ENCODE peak calls at places on chromosome 6, in six cellular contexts. One of them, this sample, is unnamed.

GRCh38 chr6:25229671-25230321 is 49.4 kb upstream of the CARMIL1 start:
- DNase-seq in head of caudate nucleus: no peak
- DNase-seq in AG09319: peak
- DNase-seq in brain microvascular endothelial cell: peak
- DNase-seq in activated CD8-positive, alpha-beta memory T cell treated with anti-CD3 and anti-CD28 coated beads, Interleukin-2, amount 10 ng/mL, durations not matched to agents 7 days and 5 days: no peak
- DNase-seq in KBM-7: no peak
- DNase-seq in this sample: no peak

GRCh38 chr6:140051521-140052455 is 677.3 kb upstream of the CITED2 start:
- DNase-seq in head of caudate nucleus: no peak
- DNase-seq in AG09319: no peak
- DNase-seq in brain microvascular endothelial cell: peak
- DNase-seq in activated CD8-positive, alpha-beta memory T cell treated with anti-CD3 and anti-CD28 coated beads, Interleukin-2, amount 10 ng/mL, durations not matched to agents 7 days and 5 days: no peak
- DNase-seq in KBM-7: no peak
- DNase-seq in this sample: no peak

GRCh38 chr6:44062771-44063560 is 64.3 kb downstream of the MRPL14 start:
- DNase-seq in head of caudate nucleus: peak
- DNase-seq in AG09319: no peak
- DNase-seq in brain microvascular endothelial cell: no peak
- DNase-seq in activated CD8-positive, alpha-beta memory T cell treated with anti-CD3 and anti-CD28 coated beads, Interleukin-2, amount 10 ng/mL, durations not matched to agents 7 days and 5 days: peak
- DNase-seq in KBM-7: peak
- DNase-seq in this sample: no peak

GRCh38 chr6:25052181-25052580 is 116.4 kb upstream of the RIPOR2 start:
- DNase-seq in head of caudate nucleus: no peak
- DNase-seq in AG09319: no peak
- DNase-seq in brain microvascular endothelial cell: no peak
- DNase-seq in activated CD8-positive, alpha-beta memory T cell treated with anti-CD3 and anti-CD28 coated beads, Interleukin-2, amount 10 ng/mL, durations not matched to agents 7 days and 5 days: no peak
- DNase-seq in KBM-7: no peak
- DNase-seq in this sample: peak

GRCh38 chr6:135280375-135281136 is 99.4 kb downstream of the MYB start:
- DNase-seq in head of caudate nucleus: no peak
- DNase-seq in AG09319: no peak
- DNase-seq in brain microvascular endothelial cell: no peak
- DNase-seq in activated CD8-positive, alpha-beta memory T cell treated with anti-CD3 and anti-CD28 coated beads, Interleukin-2, amount 10 ng/mL, durations not matched to agents 7 days and 5 days: no peak
- DNase-seq in KBM-7: peak
- DNase-seq in this sample: peak

GRCh38 chr6:170073846-170074245 is 217.0 kb downstream of the DLL1 start:
- DNase-seq in head of caudate nucleus: peak
- DNase-seq in AG09319: no peak
- DNase-seq in brain microvascular endothelial cell: no peak
- DNase-seq in activated CD8-positive, alpha-beta memory T cell treated with anti-CD3 and anti-CD28 coated beads, Interleukin-2, amount 10 ng/mL, durations not matched to agents 7 days and 5 days: no peak
- DNase-seq in KBM-7: no peak
- DNase-seq in this sample: peak

GRCh38 chr6:164097557-164098398 is 683.3 kb downstream of the QKI start:
- DNase-seq in head of caudate nucleus: no peak
- DNase-seq in AG09319: no peak
- DNase-seq in brain microvascular endothelial cell: peak
- DNase-seq in activated CD8-positive, alpha-beta memory T cell treated with anti-CD3 and anti-CD28 coated beads, Interleukin-2, amount 10 ng/mL, durations not matched to agents 7 days and 5 days: no peak
- DNase-seq in KBM-7: no peak
- DNase-seq in this sample: peak

GRCh38 chr6:39218868-39219567 is 10.3 kb downstream of the KCNK5 start:
- DNase-seq in head of caudate nucleus: no peak
- DNase-seq in AG09319: no peak
- DNase-seq in brain microvascular endothelial cell: peak
- DNase-seq in activated CD8-positive, alpha-beta memory T cell treated with anti-CD3 and anti-CD28 coated beads, Interleukin-2, amount 10 ng/mL, durations not matched to agents 7 days and 5 days: peak
- DNase-seq in KBM-7: peak
- DNase-seq in this sample: peak

This sample was measured in MV-4-11.